ENCODE peak calls at places on chromosomes 1 and 21, in nine cellular contexts. M is fibroblast of pulmonary artery, L is AG04450, O is neural crest cell, F is lower lobe of right lung, D is GM13976, J is chondrocyte, C is lower leg skin, G is MCF 10A. E is an unnamed sample.

GRCh38 chr1:7595338-7595737 is 175.8 kb upstream of the VAMP3 start:
- DNase-seq in L (no peak), C (no peak), F (peak), J (peak), D (no peak), G (no peak), M (no peak), O (no peak), E (no peak)

GRCh38 chr1:47449702-47450552 is 12.1 kb downstream of the FOXD2 start:
- DNase-seq in C (no peak), G (peak), D (peak), L (no peak), M (no peak), J (no peak), F (peak), O (no peak), E (no peak)

GRCh38 chr1:180150982-180151381 is 3.7 kb upstream of the QSOX1 start:
- DNase-seq in M (peak), C (no peak), O (no peak), D (no peak), L (no peak), F (no peak), G (peak), J (no peak), E (no peak)

GRCh38 chr1:66494488-66494887 is 39.5 kb upstream of the SGIP1 start:
- DNase-seq in F (no peak), J (no peak), C (no peak), L (no peak), G (no peak), O (no peak), M (no peak), D (no peak), E (no peak)

GRCh38 chr1:61797045-61797755 is 54.9 kb downstream of the PATJ start:
- DNase-seq in O (no peak), M (no peak), G (peak), C (no peak), F (no peak), D (no peak), J (no peak), L (no peak), E (no peak)

GRCh38 chr1:44884746-44885145 is 41.7 kb upstream of the PTCH2 start:
- DNase-seq in O (no peak), C (no peak), M (peak), L (no peak), J (no peak), F (no peak), D (no peak), G (no peak), E (no peak)

GRCh38 chr1:37317870-37318431 is 156.4 kb upstream of the ZC3H12A start:
- DNase-seq in J (no peak), O (no peak), F (no peak), D (no peak), M (no peak), G (no peak), L (no peak), C (no peak), E (no peak)

GRCh38 chr21:36297555-36297937 is 22.5 kb upstream of the MORC3 start:
- DNase-seq in C (no peak), M (no peak), G (no peak), F (no peak), D (no peak), L (no peak), J (no peak), O (no peak), E (no peak)

GRCh38 chr1:43039228-43040055 is 80.8 kb upstream of the SLC2A1 start:
- DNase-seq in O (no peak), G (no peak), D (no peak), L (no peak), F (no peak), C (no peak), J (no peak), M (no peak), E (no peak)

GRCh38 chr1:147077081-147077480 is 95.2 kb downstream of the PRKAB2 start:
- DNase-seq in F (no peak), C (no peak), O (no peak), G (no peak), M (no peak), D (no peak), L (no peak), J (no peak), E (no peak)

GRCh38 chr1:53617382-53618217 is 121.4 kb downstream of the GLIS1 start:
- DNase-seq in F (no peak), M (peak), C (no peak), D (no peak), O (no peak), J (peak), L (peak), G (no peak), E (no peak)

GRCh38 chr1:9850442-9851162 is 26.8 kb upstream of the CLSTN1 start:
- DNase-seq in O (no peak), G (no peak), L (no peak), D (no peak), M (no peak), F (no peak), C (no peak), J (no peak), E (no peak)

GRCh38 chr1:40795811-40796586 is 12.4 kb downstream of the KCNQ4 start:
- DNase-seq in O (no peak), J (no peak), L (no peak), C (no peak), G (no peak), M (no peak), D (no peak), F (no peak), E (no peak)

GRCh38 chr1:206895837-206896242 is 1.4 kb upstream of the IL24 start:
- DNase-seq in G (peak), O (no peak), C (no peak), M (peak), L (no peak), F (no peak), J (no peak), D (no peak), E (no peak)

GRCh38 chr1:5975133-5975880 is 16.9 kb downstream of the NPHP4 start:
- DNase-seq in F (no peak), L (peak), C (no peak), J (peak), D (peak), O (peak), G (peak), M (peak), E (no peak)

GRCh38 chr1:52917156-52917555 is 4.4 kb downstream of the ECHDC2 start:
- DNase-seq in L (peak), M (peak), F (no peak), C (no peak), J (no peak), G (no peak), O (no peak), D (no peak), E (no peak)

GRCh38 chr1:180854456-180854855 is 58.2 kb upstream of the KIAA1614 start:
- DNase-seq in M (peak), L (no peak), G (no peak), O (no peak), F (no peak), C (no peak), J (no peak), D (no peak), E (no peak)

GRCh38 chr1:180571832-180572636 is 13.3 kb downstream of the OVAAL start:
- DNase-seq in M (no peak), J (no peak), L (no peak), C (no peak), D (no peak), O (no peak), G (peak), F (no peak), E (no peak)

GRCh38 chr1:113874017-113874879 is 2.7 kb upstream of the PTPN22 start:
- DNase-seq in L (no peak), M (peak), J (no peak), O (no peak), D (no peak), G (peak), F (no peak), C (no peak), E (no peak)
- TF ChIP-seq CTCF in L (peak), M (peak), J (peak), O (no peak), D (peak), G (peak), F (no peak), C (no peak), E (no peak)

GRCh38 chr1:115183158-115183557 is 93.9 kb upstream of the TSPAN2 start:
- DNase-seq in O (no peak), L (no peak), C (no peak), F (no peak), J (no peak), G (no peak), M (no peak), D (no peak), E (no peak)
- TF ChIP-seq CTCF in O (no peak), L (no peak), C (no peak), F (no peak), J (no peak), G (no peak), M (no peak), D (no peak), E (no peak)

GRCh38 chr1:94634977-94635416 is 93.4 kb upstream of the F3 start:
- DNase-seq in O (no peak), C (no peak), G (no peak), F (no peak), L (no peak), M (peak), J (no peak), D (no peak), E (no peak)
- TF ChIP-seq CTCF in O (no peak), C (no peak), G (no peak), F (no peak), L (peak), M (peak), J (peak), D (no peak), E (no peak)

GRCh38 chr1:208178091-208178529 is 66.1 kb downstream of the PLXNA2 start:
- DNase-seq in C (no peak), J (no peak), L (no peak), G (peak), D (no peak), M (no peak), O (no peak), F (peak), E (no peak)
- TF ChIP-seq CTCF in C (no peak), J (peak), L (no peak), G (no peak), D (no peak), M (no peak), O (no peak), F (no peak), E (no peak)

GRCh38 chr1:154955718-154956513 is at the start of gene PBXIP1:
- DNase-seq in O (peak), G (peak), C (peak), D (peak), L (no peak), F (no peak), J (peak), M (peak), E (no peak)
- TF ChIP-seq CTCF in O (peak), G (peak), C (no peak), D (no peak), L (peak), F (no peak), J (peak), M (peak), E (no peak)